ENCODE peak calls at places on chromosomes 12 and 14, in ten cellular contexts. D is CD8-positive, alpha-beta T cell; W is CD4-positive, alpha-beta T cell; Q is fibroblast of pulmonary artery; V is stomach; Z is AG10803; K is fibroblast of the aortic adventitia; J is GM20000; N is astrocyte of the cerebellum; G is psoas muscle. P is an unnamed sample.

GRCh38 chr12:25557830-25558436 is 4.8 kb upstream of the LMNTD1 start:
- DNase-seq in J (peak), K (peak), V (no peak), G (no peak), Q (peak), D (no peak), N (peak), Z (peak), W (no peak), P (no peak)

GRCh38 chr12:49190317-49190716 is 1.4 kb upstream of the TUBA1A start:
- DNase-seq in Q (no peak), G (no peak), D (no peak), W (no peak), Z (no peak), K (no peak), J (no peak), V (no peak), N (no peak), P (no peak)

GRCh38 chr12:25135531-25136154 is 59.3 kb downstream of the DNAI7 start:
- DNase-seq in N (no peak), Q (no peak), G (no peak), W (no peak), D (no peak), Z (no peak), V (no peak), K (no peak), J (no peak), P (no peak)

GRCh38 chr12:47026291-47026690 is 53.1 kb upstream of the PCED1B start:
- DNase-seq in V (no peak), G (no peak), K (no peak), Z (no peak), D (no peak), Q (no peak), W (no peak), N (no peak), J (no peak), P (no peak)

GRCh38 chr14:66284346-66284745 is 201.8 kb upstream of the CCDC196 start:
- DNase-seq in K (peak), W (no peak), G (no peak), Q (peak), V (no peak), J (no peak), N (no peak), Z (peak), D (no peak), P (no peak)

GRCh38 chr14:92254786-92255185 is 68.2 kb upstream of the SLC24A4 start:
- DNase-seq in Z (peak), D (no peak), J (no peak), V (no peak), G (peak), Q (peak), W (no peak), K (peak), N (no peak), P (peak)

GRCh38 chr12:106078358-106079025 is 60.3 kb downstream of the NUAK1 start:
- DNase-seq in J (no peak), V (no peak), G (peak), N (peak), K (peak), Q (peak), Z (peak), D (no peak), W (no peak), P (peak)

GRCh38 chr12:7304456-7304855 is 584 bp downstream of the ACSM4 start:
- DNase-seq in Q (no peak), Z (no peak), J (no peak), V (no peak), K (no peak), G (no peak), W (no peak), D (no peak), N (no peak), P (no peak)

GRCh38 chr14:59187802-59188460 is 536 bp upstream of the DAAM1 start:
- DNase-seq in Q (no peak), G (peak), D (peak), V (no peak), K (no peak), J (peak), W (peak), Z (no peak), N (no peak), P (peak)

GRCh38 chr12:11136075-11136474 is 1.6 kb upstream of the TAS2R30 start:
- DNase-seq in K (no peak), W (no peak), N (no peak), Q (no peak), Z (no peak), J (no peak), D (no peak), G (no peak), V (no peak), P (no peak)

GRCh38 chr12:1410794-1411193 is 183.6 kb downstream of the FBXL14 start:
- DNase-seq in V (no peak), D (no peak), N (no peak), G (no peak), K (no peak), Z (no peak), W (no peak), Q (no peak), J (no peak), P (no peak)

GRCh38 chr12:23906329-23906728 is 43.1 kb downstream of the SOX5 start:
- DNase-seq in D (no peak), G (no peak), J (no peak), Q (peak), K (peak), W (no peak), Z (peak), N (peak), V (no peak), P (no peak)

GRCh38 chr14:27845241-27845850 is 921.2 kb upstream of the FOXG1 start:
- DNase-seq in N (no peak), G (peak), D (no peak), Q (no peak), V (no peak), W (no peak), J (no peak), K (no peak), Z (no peak), P (no peak)

GRCh38 chr14:51929920-51930682 is 59.2 kb upstream of the RTRAF start:
- DNase-seq in Z (no peak), D (no peak), W (no peak), V (no peak), J (no peak), G (no peak), N (no peak), Q (no peak), K (no peak), P (no peak)

GRCh38 chr12:53890081-53890480 is 48.5 kb upstream of the HOXC13 start:
- DNase-seq in V (no peak), K (no peak), J (no peak), Z (no peak), Q (no peak), G (no peak), D (no peak), N (no peak), W (no peak), P (no peak)

GRCh38 chr12:6092784-6093722 is 31.4 kb downstream of the VWF start:
- DNase-seq in V (peak), Z (peak), G (peak), N (peak), D (no peak), W (no peak), J (no peak), Q (peak), K (peak), P (no peak)

GRCh38 chr14:46571970-46572369 is 79.6 kb downstream of the RPL10L start:
- DNase-seq in W (no peak), D (no peak), Q (peak), N (peak), K (no peak), V (no peak), J (no peak), G (no peak), Z (no peak), P (no peak)

GRCh38 chr14:38098074-38098846 is 109.4 kb upstream of the SSTR1 start:
- DNase-seq in D (no peak), N (peak), K (peak), W (no peak), J (no peak), Z (peak), V (no peak), Q (peak), G (no peak), P (no peak)

GRCh38 chr14:92397140-92397815 is 74.3 kb downstream of the SLC24A4 start:
- DNase-seq in V (no peak), N (no peak), D (no peak), W (no peak), J (no peak), K (peak), Z (peak), Q (peak), G (no peak), P (no peak)

GRCh38 chr14:92524603-92525185 is 11.1 kb downstream of the RIN3 start:
- DNase-seq in G (no peak), W (no peak), D (no peak), V (no peak), J (no peak), K (no peak), Z (no peak), Q (no peak), N (no peak), P (no peak)

GRCh38 chr14:72962829-72963312 is 36.6 kb downstream of the DCAF4 start:
- DNase-seq in D (no peak), Z (peak), N (peak), Q (peak), J (no peak), V (no peak), K (peak), G (no peak), W (no peak), P (no peak)

GRCh38 chr14:31894351-31894750 is 182.8 kb upstream of the ARHGAP5 start:
- DNase-seq in W (no peak), J (no peak), K (no peak), D (no peak), G (no peak), V (no peak), N (no peak), Z (no peak), Q (no peak), P (no peak)

GRCh38 chr12:96121271-96121711 is 72.9 kb upstream of the ELK3 start:
- DNase-seq in V (no peak), N (no peak), Z (no peak), K (peak), D (no peak), W (no peak), G (no peak), J (peak), Q (peak), P (no peak)

GRCh38 chr12:52890417-52890816 is 14.5 kb downstream of the KRT8 start:
- DNase-seq in K (no peak), W (no peak), V (no peak), N (no peak), J (no peak), G (no peak), Z (no peak), Q (no peak), D (no peak), P (no peak)

GRCh38 chr12:4824415-4824814 is 85.3 kb upstream of the KCNA1 start:
- DNase-seq in V (no peak), G (no peak), K (peak), W (no peak), N (peak), Z (peak), Q (peak), J (no peak), D (no peak), P (no peak)

GRCh38 chr12:131990066-131990979 is 40.6 kb downstream of the EP400 start:
- DNase-seq in N (peak), G (no peak), K (no peak), Z (no peak), D (no peak), J (no peak), Q (no peak), V (no peak), W (no peak), P (no peak)

GRCh38 chr12:12032260-12032761 is 38.4 kb upstream of the BCL2L14 start:
- DNase-seq in Q (no peak), G (no peak), D (no peak), Z (no peak), N (no peak), V (no peak), W (no peak), J (no peak), K (no peak), P (no peak)

GRCh38 chr12:115623764-115624334 is 653.6 kb downstream of the MED13L start:
- DNase-seq in D (no peak), G (peak), J (no peak), N (no peak), K (no peak), V (no peak), W (no peak), Q (peak), Z (no peak), P (peak)

GRCh38 chr12:108060054-108060453 is 69.0 kb upstream of the WSCD2 start:
- DNase-seq in D (no peak), W (no peak), K (no peak), G (no peak), Z (no peak), N (no peak), J (no peak), Q (no peak), V (no peak), P (no peak)

GRCh38 chr12:39816671-39817185 is 197.1 kb upstream of the ABCD2 start:
- DNase-seq in Q (no peak), J (no peak), Z (peak), K (peak), N (no peak), W (no peak), G (no peak), D (no peak), V (no peak), P (no peak)

GRCh38 chr14:56494167-56494566 is 85.4 kb upstream of the TMEM260 start:
- DNase-seq in W (no peak), N (no peak), G (no peak), J (no peak), Q (no peak), V (no peak), D (no peak), Z (no peak), K (no peak), P (no peak)

GRCh38 chr12:3795096-3795799 is 42.3 kb upstream of the CRACR2A start:
- DNase-seq in W (no peak), D (no peak), Z (no peak), K (no peak), Q (no peak), J (no peak), N (no peak), G (no peak), V (no peak), P (no peak)

GRCh38 chr14:99230271-99231141 is 41.5 kb downstream of the BCL11B start:
- DNase-seq in G (no peak), W (peak), K (no peak), Q (no peak), V (no peak), Z (peak), J (no peak), D (peak), N (no peak), P (no peak)

GRCh38 chr12:127063339-127064090 is 1203.5 kb upstream of the TMEM132C start:
- DNase-seq in Z (no peak), K (no peak), D (no peak), Q (no peak), J (no peak), G (no peak), W (no peak), V (no peak), N (no peak), P (no peak)

GRCh38 chr14:104664588-104664987 is 24.8 kb upstream of the INF2 start:
- DNase-seq in D (no peak), Z (no peak), K (no peak), Q (no peak), G (no peak), W (no peak), J (no peak), V (no peak), N (no peak), P (no peak)
- TF ChIP-seq CTCF in D (no peak), Z (no peak), K (no peak), Q (no peak), G (no peak), W (no peak), J (no peak), V (no peak), N (no peak), P (no peak)

GRCh38 chr12:104063712-104064030 is 660 bp upstream of the HCFC2 start:
- DNase-seq in Z (no peak), N (no peak), K (peak), Q (peak), W (no peak), D (no peak), V (no peak), J (no peak), G (no peak), P (no peak)

GRCh38 chr12:104059963-104060362 is 4.4 kb upstream of the HCFC2 start:
- DNase-seq in V (no peak), G (no peak), D (no peak), Z (no peak), Q (no peak), W (no peak), N (no peak), K (no peak), J (no peak), P (no peak)

GRCh38 chr12:104064842-104065441 is 611 bp downstream of the HCFC2 start:
- DNase-seq in D (no peak), G (peak), N (no peak), W (no peak), K (no peak), Q (no peak), J (peak), Z (peak), V (no peak), P (peak)

GRCh38 chr12:104060791-104061190 is 3.5 kb upstream of the HCFC2 start:
- DNase-seq in Q (no peak), Z (no peak), D (no peak), K (no peak), N (no peak), G (no peak), V (no peak), J (no peak), W (no peak), P (no peak)

DNA sequence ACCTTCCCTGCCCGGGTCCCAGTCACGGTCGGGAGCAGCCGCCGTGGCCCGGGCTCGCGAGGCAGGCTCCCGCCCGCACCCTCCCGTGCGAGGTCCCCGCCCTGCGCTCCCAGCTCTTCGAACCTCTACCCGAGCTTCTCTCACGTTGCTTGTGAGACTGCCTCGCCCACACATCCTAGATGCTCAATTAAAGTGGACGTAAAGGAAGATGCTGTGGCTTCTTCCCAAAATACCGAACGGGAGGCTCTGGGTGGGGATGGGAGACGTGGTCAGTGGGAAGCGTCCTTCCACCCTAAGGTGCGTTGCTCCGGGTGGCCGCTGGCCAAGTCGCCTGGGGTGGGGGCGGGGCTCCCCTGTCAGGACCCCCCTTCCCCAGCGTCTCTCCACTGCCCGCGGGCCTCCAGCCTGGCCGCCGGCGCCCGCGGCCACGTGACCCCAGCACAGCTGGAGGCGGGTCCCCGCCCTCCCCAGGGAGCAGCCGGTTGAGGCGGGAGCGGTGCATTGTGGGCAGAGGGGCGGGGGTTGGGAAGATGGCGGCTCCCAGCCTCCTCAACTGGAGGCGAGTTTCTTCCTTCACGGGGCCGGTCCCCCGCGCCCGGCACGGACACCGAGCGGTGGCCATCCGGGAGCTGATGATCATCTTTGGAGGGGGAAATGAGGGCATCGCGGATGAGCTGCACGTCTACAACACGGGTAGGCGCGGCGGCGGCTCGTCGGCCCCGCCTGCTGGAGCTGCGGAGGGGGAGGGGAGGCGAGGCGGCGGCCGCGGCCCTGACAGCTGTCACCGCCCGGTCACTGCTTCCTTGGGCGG is at the start of gene HCFC2:
- DNase-seq in N (no peak), W (peak), Z (peak), G (peak), J (peak), V (peak), K (peak), Q (peak), D (peak), P (peak)
- TF ChIP-seq CTCF in N (no peak), W (no peak), Z (no peak), G (no peak), J (no peak), V (no peak), K (no peak), Q (no peak), D (no peak), P (no peak)

GRCh38 chr14:63843796-63844195 is 9.0 kb upstream of the SYNE2 start:
- DNase-seq in V (no peak), W (no peak), N (no peak), D (no peak), K (no peak), Z (no peak), Q (no peak), J (no peak), G (no peak), P (no peak)

DNA sequence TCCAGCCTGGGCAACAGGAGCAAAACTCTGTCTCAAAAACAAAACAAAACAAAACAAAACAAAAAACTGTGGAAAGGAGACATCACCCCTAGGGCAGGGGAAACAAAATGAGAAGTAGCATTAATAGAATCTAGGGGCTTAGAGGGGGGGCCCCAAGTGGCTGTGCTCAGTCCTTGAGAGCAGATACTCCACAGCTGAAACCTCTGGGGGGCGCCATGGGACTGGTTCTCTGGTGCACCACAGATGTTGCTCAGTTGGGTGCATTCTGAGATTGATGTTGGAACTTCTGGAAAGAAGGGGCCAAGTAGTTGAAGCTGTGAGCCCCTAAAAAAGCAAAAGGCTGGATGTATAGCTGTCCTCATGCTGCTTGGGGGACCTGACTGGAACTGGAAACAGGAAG is 11.8 kb upstream of the SYNE2 start:
- DNase-seq in G (no peak), V (peak), D (peak), K (no peak), Q (no peak), Z (no peak), N (no peak), J (no peak), W (peak), P (no peak)
- TF ChIP-seq CTCF in G (no peak), V (no peak), D (peak), K (peak), Q (no peak), Z (peak), N (no peak), J (peak), W (peak), P (peak)

DNA sequence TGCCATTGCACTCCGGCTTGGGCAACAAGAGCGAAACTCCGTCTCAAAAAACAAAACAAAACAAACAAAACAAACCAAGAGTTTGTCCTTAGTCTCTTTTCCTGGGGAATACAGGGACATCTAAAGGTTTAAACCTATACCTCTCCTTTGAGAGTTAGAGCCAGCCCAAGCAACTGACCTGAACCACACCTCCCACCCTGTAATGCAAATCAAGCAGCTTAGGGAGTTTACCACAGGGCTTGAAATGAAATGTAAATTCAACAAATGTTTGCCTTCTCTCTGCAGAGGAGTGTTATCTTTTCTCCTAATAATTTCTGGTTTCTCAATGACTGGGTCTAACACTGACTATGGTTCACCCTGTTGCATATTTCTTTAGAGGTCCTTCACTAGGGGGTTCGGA is 16.7 kb downstream of the PPP1CC start:
- DNase-seq in V (no peak), Z (no peak), Q (no peak), K (no peak), D (no peak), G (no peak), J (no peak), N (no peak), W (no peak), P (no peak)
- TF ChIP-seq CTCF in V (no peak), Z (no peak), Q (no peak), K (no peak), D (no peak), G (no peak), J (no peak), N (no peak), W (no peak), P (no peak)